ENCODE peak calls at places on chromosomes 6 and 20, in seven cellular contexts. Z is kidney epithelial cell, A is cardiac muscle cell, W is tibial nerve, N is fibroblast of lung, F is prostate gland, B is AG04449. P is an unnamed sample.

GRCh38 chr6:125182237-125183018 is 28.9 kb downstream of the TPD52L1 start:
- DNase-seq in A (no peak), N (no peak), Z (no peak), B (no peak), W (no peak), F (no peak), P (no peak)

GRCh38 chr6:158825951-158826306 is 6.8 kb upstream of the EZR start:
- DNase-seq in Z (no peak), F (no peak), B (no peak), A (peak; percentile 83), N (peak; percentile 90), W (no peak), P (no peak)

GRCh38 chr20:23412026-23412425 is 9.3 kb downstream of the NAPB start:
- DNase-seq in Z (no peak), F (no peak), A (no peak), W (no peak), B (no peak), N (peak; percentile 50), P (no peak)

GRCh38 chr20:43752561-43753301 is 25.9 kb upstream of the GTSF1L start:
- DNase-seq in F (no peak), A (peak; percentile 94), Z (peak; percentile 94), B (peak; percentile 71), N (peak; percentile 89), W (no peak), P (peak; percentile 66)

GRCh38 chr20:38307371-38308046 is 3.6 kb downstream of the BPI start:
- DNase-seq in N (peak; percentile 63), Z (no peak), W (no peak), B (peak; percentile 19), A (peak; percentile 73), F (no peak), P (no peak)

GRCh38 chr6:129717287-129717686 is 7.3 kb upstream of the ARHGAP18 start:
- DNase-seq in Z (peak; percentile 21), W (no peak), F (no peak), N (peak; percentile 58), A (peak; percentile 40), B (no peak), P (no peak)

GRCh38 chr6:165605901-165606739 is 56.9 kb downstream of the PDE10A start:
- DNase-seq in N (no peak), W (no peak), Z (peak; percentile 89), A (no peak), B (no peak), F (no peak), P (no peak)

GRCh38 chr6:10421508-10422281 is 6.8 kb upstream of the TFAP2A start:
- DNase-seq in B (no peak), N (no peak), F (no peak), Z (no peak), A (no peak), W (no peak), P (no peak)

GRCh38 chr20:24755411-24755922 is 193.6 kb upstream of the CST7 start:
- DNase-seq in Z (peak; percentile 55), W (no peak), N (peak; percentile 83), A (no peak), B (no peak), F (no peak), P (no peak)

GRCh38 chr6:25889877-25890853 is 16.1 kb upstream of the SLC17A3 start:
- DNase-seq in Z (peak; percentile 31), N (peak; percentile 66), W (no peak), B (no peak), F (peak; percentile 42), A (peak; percentile 78), P (peak; percentile 19)

GRCh38 chr20:61951695-61952533 is 113.8 kb downstream of the TAF4 start:
- DNase-seq in A (peak; percentile 12), Z (no peak), W (no peak), F (no peak), B (no peak), N (peak; percentile 30), P (no peak)

GRCh38 chr6:43476744-43477143 is 626 bp upstream of the TJAP1 start:
- DNase-seq in Z (no peak), N (no peak), B (no peak), A (no peak), F (no peak), W (no peak), P (no peak)

GRCh38 chr6:31631209-31631608 is 10.7 kb downstream of the PRRC2A start:
- DNase-seq in B (no peak), A (no peak), N (no peak), Z (no peak), F (no peak), W (no peak), P (no peak)

GRCh38 chr6:81075974-81076373 is 676.5 kb downstream of the TENT5A start:
- DNase-seq in B (no peak), W (no peak), A (peak; percentile 29), N (peak; percentile 8), F (no peak), Z (no peak), P (no peak)

GRCh38 chr20:63966172-63966943 is 3.4 kb downstream of the ZNF512B start:
- DNase-seq in Z (no peak), A (no peak), F (no peak), B (no peak), N (no peak), W (no peak), P (no peak)

GRCh38 chr6:41200296-41200900 is 551 bp downstream of the TREML2 start:
- DNase-seq in A (peak; percentile 75), B (no peak), F (no peak), N (peak; percentile 27), W (no peak), Z (no peak), P (no peak)

GRCh38 chr20:63782051-63782471 is 42.5 kb downstream of the SLC2A4RG start:
- DNase-seq in Z (no peak), W (no peak), B (no peak), A (no peak), F (no peak), N (no peak), P (no peak)

GRCh38 chr20:35953411-35954199 is 697 bp downstream of the SCAND1 start:
- DNase-seq in Z (no peak), N (peak; percentile 45), A (peak; percentile 53), F (peak; percentile 8), B (no peak), W (no peak), P (no peak)

GRCh38 chr6:109461733-109462526 is 6.4 kb upstream of the MICAL1 start:
- DNase-seq in F (no peak), A (no peak), N (no peak), Z (no peak), W (no peak), B (no peak), P (no peak)

GRCh38 chr20:17620371-17621228 is 50.7 kb downstream of the DSTN start:
- DNase-seq in N (no peak), Z (no peak), F (no peak), W (peak; percentile 12), A (no peak), B (no peak), P (no peak)

GRCh38 chr6:66675906-66676305 is 968.9 kb upstream of the EYS start:
- DNase-seq in B (no peak), W (no peak), Z (no peak), N (peak; percentile 13), F (no peak), A (no peak), P (no peak)

GRCh38 chr6:7902221-7902620 is 8.4 kb downstream of the TXNDC5 start:
- DNase-seq in A (no peak), F (no peak), W (no peak), B (no peak), Z (no peak), N (no peak), P (no peak)
- H3K4me3 ChIP-seq in A (no peak overlapping the region), F (no peak overlapping the region), W (no peak overlapping the region), B (no peak overlapping the region), Z (no peak overlapping the region), N (no peak overlapping the region), P (no peak overlapping the region)

GRCh38 chr6:33280539-33280938 is 3.6 kb downstream of the B3GALT4 start:
- DNase-seq in N (no peak), W (no peak), A (no peak), B (no peak), Z (no peak), F (no peak), P (no peak)

GRCh38 chr6:33278392-33278741 is 1.4 kb downstream of the B3GALT4 start:
- DNase-seq in B (no peak), W (no peak), A (no peak), F (no peak), N (no peak), Z (no peak), P (no peak)

GRCh38 chr6:33278810-33279209 is 1.9 kb downstream of the B3GALT4 start:
- DNase-seq in N (no peak), F (no peak), Z (no peak), W (no peak), B (no peak), A (no peak), P (no peak)

GRCh38 chr6:33279257-33279695 is 2.4 kb downstream of the B3GALT4 start:
- DNase-seq in Z (no peak), W (no peak), F (no peak), N (no peak), B (no peak), A (no peak), P (no peak)

GRCh38 chr6:33279971-33280511 is 3.1 kb downstream of the B3GALT4 start:
- DNase-seq in A (peak; percentile 54), N (peak; percentile 42), W (no peak), B (no peak), F (no peak), Z (no peak), P (no peak)
- TF ChIP-seq CTCF in A (peak; percentile 58), N (peak; percentile 36), W (no peak), B (peak; percentile 72), F (no peak), Z (peak; percentile 95), P (peak; percentile 87)

GRCh38 chr6:5471637-5472430 is 210.5 kb downstream of the FARS2 start:
- DNase-seq in B (no peak), N (no peak), W (no peak), F (no peak), A (no peak), Z (peak; percentile 9), P (no peak)

GRCh38 chr6:5469101-5469846 is 208.0 kb downstream of the FARS2 start:
- DNase-seq in F (no peak), Z (no peak), B (no peak), N (no peak), W (no peak), A (peak; percentile 19), P (no peak)

GRCh38 chr6:5468586-5468985 is 207.3 kb downstream of the FARS2 start:
- DNase-seq in A (peak; percentile 27), N (no peak), F (no peak), W (no peak), Z (no peak), B (no peak), P (no peak)

GRCh38 chr6:5472583-5472982 is 211.3 kb downstream of the FARS2 start:
- DNase-seq in N (no peak), B (no peak), Z (no peak), F (no peak), A (no peak), W (no peak), P (no peak)

DNA sequence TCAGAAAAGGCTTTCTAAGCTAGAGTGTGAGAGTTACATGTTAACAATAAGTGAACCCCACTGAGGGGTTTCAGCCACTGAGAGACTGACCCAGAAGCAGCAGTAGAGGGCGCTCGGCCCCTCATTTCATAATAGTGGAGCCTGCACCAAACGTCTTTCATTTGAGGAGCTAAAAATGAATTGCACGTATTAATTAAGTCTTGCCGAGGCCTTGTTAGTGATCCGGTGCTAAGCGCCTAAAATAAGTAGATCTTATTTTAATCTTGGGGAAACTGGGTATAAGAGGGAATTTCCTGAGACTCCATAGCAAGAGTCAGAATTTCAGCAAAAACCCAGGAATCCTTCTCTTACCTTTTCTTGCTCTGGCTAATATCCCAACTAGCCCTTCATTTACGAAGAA is 209.7 kb downstream of the FARS2 start:
- DNase-seq in W (peak; percentile 40), F (peak; percentile 14), B (no peak), A (peak; percentile 73), Z (no peak), N (peak; percentile 67), P (peak; percentile 30)
- H3K4me3 ChIP-seq in W (no peak overlapping the region), F (no peak overlapping the region), B (no peak overlapping the region), A (no peak overlapping the region), Z (no peak overlapping the region), N (no peak overlapping the region), P (no peak overlapping the region)

GRCh38 chr6:167094820-167095637 is 27.9 kb upstream of the CCR6 start:
- DNase-seq in W (no peak), B (no peak), F (no peak), A (no peak), Z (no peak), N (no peak), P (no peak)
- TF ChIP-seq CTCF in W (no peak), B (no peak), F (no peak), A (no peak), Z (no peak), N (no peak), P (no peak)